ENCODE peak calls at places on chromosomes 3 and 15, in eight cellular contexts. I is activated CD4-positive, alpha-beta T cell treated with anti-CD3 and anti-CD28 coated beads for 4 hours; E is ELR; R is NCI-H1436 treated with DMSO at 0.1 percent for 48 hours; Y is Kasumi-1; O is AG10803; C is fibroblast of pulmonary artery; D is RCC 7860. K is an unnamed sample.

GRCh38 chr3:23889401-23889800 is 27.4 kb downstream of the NKIRAS1 start:
- DNase-seq in I (no peak), C (no peak), R (no peak), E (no peak), D (peak; percentile 11), Y (no peak), O (no peak), K (no peak)

GRCh38 chr3:13927295-13927694 is 47.4 kb upstream of the WNT7A start:
- DNase-seq in R (no peak), I (no peak), E (peak; percentile 24), O (no peak), C (no peak), Y (peak; percentile 3), D (no peak), K (no peak)

GRCh38 chr3:127304121-127304744 is 16.4 kb upstream of the PRR20G start:
- DNase-seq in C (no peak), E (no peak), R (peak; percentile 87), D (peak; percentile 29), Y (peak; percentile 66), O (no peak), I (no peak), K (no peak)

GRCh38 chr3:46670000-46670890 is 23.2 kb downstream of the ALS2CL start:
- DNase-seq in C (no peak), Y (no peak), E (no peak), R (no peak), O (no peak), I (no peak), D (no peak), K (peak; percentile 6)

GRCh38 chr15:99536422-99537033 is 29.3 kb upstream of the MEF2A start:
- DNase-seq in O (peak; percentile 78), I (no peak), D (peak; percentile 63), R (no peak), E (peak; percentile 61), C (peak; percentile 68), Y (no peak), K (peak; percentile 36)

GRCh38 chr15:38076806-38077205 is 142.4 kb downstream of the TMCO5A start:
- DNase-seq in O (peak; percentile 65), R (no peak), D (no peak), I (no peak), C (no peak), Y (no peak), E (no peak), K (no peak)

GRCh38 chr3:130787422-130788068 is 40.9 kb upstream of the PIK3R4 start:
- DNase-seq in Y (no peak), I (no peak), E (no peak), O (no peak), R (peak; percentile 66), C (no peak), D (no peak), K (no peak)

GRCh38 chr3:71495708-71496472 is 87.6 kb downstream of the FOXP1 start:
- DNase-seq in R (no peak), I (no peak), O (peak; percentile 87), Y (no peak), D (peak; percentile 94), E (peak; percentile 89), C (peak; percentile 83), K (no peak)

GRCh38 chr3:12557472-12558105 is 702 bp downstream of the MKRN2 start:
- DNase-seq in C (peak; percentile 65), R (no peak), I (no peak), D (no peak), Y (no peak), E (peak; percentile 51), O (peak; percentile 56), K (no peak)

GRCh38 chr3:179227349-179227748 is 23.6 kb downstream of the KCNMB3 start:
- DNase-seq in E (peak; percentile 60), I (no peak), R (no peak), Y (peak; percentile 8), D (no peak), O (no peak), C (no peak), K (no peak)

GRCh38 chr15:40354408-40355171 is 3.4 kb upstream of the DISP2 start:
- DNase-seq in C (peak; percentile 66), R (no peak), O (no peak), D (no peak), I (no peak), Y (peak; percentile 33), E (peak; percentile 51), K (no peak)

GRCh38 chr3:108106031-108106430 is 15.2 kb upstream of the CD47 start:
- DNase-seq in Y (no peak), C (no peak), I (no peak), R (no peak), D (peak; percentile 67), E (peak; percentile 75), O (peak; percentile 31), K (no peak)